ENCODE peak calls at places on chromosome 1, in ten cellular contexts. One of them, this sample, is unnamed.

GRCh38 chr1:156664949-156665411 is 12.2 kb downstream of the NES start:
- DNase-seq in occipital lobe: no peak
- DNase-seq in B cell: peak; percentile 63
- DNase-seq in Right ventricle myocardium superior: peak; percentile 82
- DNase-seq in hippocampal formation: no peak
- DNase-seq in T-helper 17 cell: no peak
- DNase-seq in Peyer's patch: peak; percentile 36
- DNase-seq in hepatocyte: peak; percentile 66
- DNase-seq in stimulated activated naive CD8-positive, alpha-beta T cell treated with anti-CD3 and anti-CD28 coated beads, Interleukin-15, Interleukin-2, amounts not matched to agents 100 U/mL and 50 U/mL, for 24 hours: no peak
- DNase-seq in cardiac muscle cell: no peak
- DNase-seq in this sample: no peak

GRCh38 chr1:78511334-78511733 is 20.6 kb downstream of the PTGFR start:
- DNase-seq in occipital lobe: no peak
- DNase-seq in B cell: no peak
- DNase-seq in Right ventricle myocardium superior: no peak
- DNase-seq in hippocampal formation: no peak
- DNase-seq in T-helper 17 cell: no peak
- DNase-seq in Peyer's patch: no peak
- DNase-seq in hepatocyte: no peak
- DNase-seq in stimulated activated naive CD8-positive, alpha-beta T cell treated with anti-CD3 and anti-CD28 coated beads, Interleukin-15, Interleukin-2, amounts not matched to agents 100 U/mL and 50 U/mL, for 24 hours: no peak
- DNase-seq in cardiac muscle cell: no peak
- DNase-seq in this sample: no peak

GRCh38 chr1:3065396-3065795 is 3.6 kb upstream of the PRDM16 start:
- DNase-seq in occipital lobe: no peak
- DNase-seq in B cell: no peak
- DNase-seq in Right ventricle myocardium superior: peak; percentile 25
- DNase-seq in hippocampal formation: no peak
- DNase-seq in T-helper 17 cell: no peak
- DNase-seq in Peyer's patch: no peak
- DNase-seq in hepatocyte: no peak
- DNase-seq in stimulated activated naive CD8-positive, alpha-beta T cell treated with anti-CD3 and anti-CD28 coated beads, Interleukin-15, Interleukin-2, amounts not matched to agents 100 U/mL and 50 U/mL, for 24 hours: no peak
- DNase-seq in cardiac muscle cell: no peak
- DNase-seq in this sample: no peak

GRCh38 chr1:114632427-114632826 is 37.4 kb downstream of the DENND2C start:
- DNase-seq in occipital lobe: no peak
- DNase-seq in B cell: no peak
- DNase-seq in Right ventricle myocardium superior: no peak
- DNase-seq in hippocampal formation: no peak
- DNase-seq in T-helper 17 cell: no peak
- DNase-seq in Peyer's patch: no peak
- DNase-seq in hepatocyte: no peak
- DNase-seq in stimulated activated naive CD8-positive, alpha-beta T cell treated with anti-CD3 and anti-CD28 coated beads, Interleukin-15, Interleukin-2, amounts not matched to agents 100 U/mL and 50 U/mL, for 24 hours: no peak
- DNase-seq in cardiac muscle cell: no peak
- DNase-seq in this sample: no peak

GRCh38 chr1:67429011-67429527 is 1.1 kb downstream of the SERBP1 start:
- DNase-seq in occipital lobe: no peak
- DNase-seq in B cell: peak; percentile 26
- DNase-seq in Right ventricle myocardium superior: no peak
- DNase-seq in hippocampal formation: peak; percentile 44
- DNase-seq in T-helper 17 cell: no peak
- DNase-seq in Peyer's patch: no peak
- DNase-seq in hepatocyte: peak; percentile 22
- DNase-seq in stimulated activated naive CD8-positive, alpha-beta T cell treated with anti-CD3 and anti-CD28 coated beads, Interleukin-15, Interleukin-2, amounts not matched to agents 100 U/mL and 50 U/mL, for 24 hours: peak; percentile 46
- DNase-seq in cardiac muscle cell: peak; percentile 26
- DNase-seq in this sample: no peak

GRCh38 chr1:169874229-169874628 is 19.5 kb downstream of the SCYL3 start:
- DNase-seq in occipital lobe: no peak
- DNase-seq in B cell: no peak
- DNase-seq in Right ventricle myocardium superior: no peak
- DNase-seq in hippocampal formation: no peak
- DNase-seq in T-helper 17 cell: no peak
- DNase-seq in Peyer's patch: no peak
- DNase-seq in hepatocyte: no peak
- DNase-seq in stimulated activated naive CD8-positive, alpha-beta T cell treated with anti-CD3 and anti-CD28 coated beads, Interleukin-15, Interleukin-2, amounts not matched to agents 100 U/mL and 50 U/mL, for 24 hours: no peak
- DNase-seq in cardiac muscle cell: peak; percentile 33
- DNase-seq in this sample: no peak

GRCh38 chr1:6491480-6491962 is at the start of gene PLEKHG5:
- DNase-seq in occipital lobe: no peak
- DNase-seq in B cell: no peak
- DNase-seq in Right ventricle myocardium superior: no peak
- DNase-seq in hippocampal formation: no peak
- DNase-seq in T-helper 17 cell: no peak
- DNase-seq in Peyer's patch: no peak
- DNase-seq in hepatocyte: peak; percentile 46
- DNase-seq in stimulated activated naive CD8-positive, alpha-beta T cell treated with anti-CD3 and anti-CD28 coated beads, Interleukin-15, Interleukin-2, amounts not matched to agents 100 U/mL and 50 U/mL, for 24 hours: peak; percentile 36
- DNase-seq in cardiac muscle cell: peak; percentile 41
- DNase-seq in this sample: no peak

GRCh38 chr1:12572506-12572905 is 45.5 kb downstream of the DHRS3 start:
- DNase-seq in occipital lobe: no peak
- DNase-seq in B cell: no peak
- DNase-seq in Right ventricle myocardium superior: no peak
- DNase-seq in hippocampal formation: no peak
- DNase-seq in T-helper 17 cell: no peak
- DNase-seq in Peyer's patch: no peak
- DNase-seq in hepatocyte: no peak
- DNase-seq in stimulated activated naive CD8-positive, alpha-beta T cell treated with anti-CD3 and anti-CD28 coated beads, Interleukin-15, Interleukin-2, amounts not matched to agents 100 U/mL and 50 U/mL, for 24 hours: no peak
- DNase-seq in cardiac muscle cell: peak; percentile 87
- DNase-seq in this sample: no peak

GRCh38 chr1:221543529-221544120 is 198.3 kb downstream of the DUSP10 start:
- DNase-seq in occipital lobe: peak; percentile 1
- DNase-seq in B cell: no peak
- DNase-seq in Right ventricle myocardium superior: no peak
- DNase-seq in hippocampal formation: no peak
- DNase-seq in T-helper 17 cell: no peak
- DNase-seq in Peyer's patch: no peak
- DNase-seq in hepatocyte: peak; percentile 29
- DNase-seq in stimulated activated naive CD8-positive, alpha-beta T cell treated with anti-CD3 and anti-CD28 coated beads, Interleukin-15, Interleukin-2, amounts not matched to agents 100 U/mL and 50 U/mL, for 24 hours: no peak
- DNase-seq in cardiac muscle cell: peak; percentile 58
- DNase-seq in this sample: no peak

GRCh38 chr1:184965889-184966860 is 8.1 kb downstream of the NIBAN1 start:
- DNase-seq in occipital lobe: no peak
- DNase-seq in B cell: no peak
- DNase-seq in Right ventricle myocardium superior: no peak
- DNase-seq in hippocampal formation: no peak
- DNase-seq in T-helper 17 cell: no peak
- DNase-seq in Peyer's patch: no peak
- DNase-seq in hepatocyte: no peak
- DNase-seq in stimulated activated naive CD8-positive, alpha-beta T cell treated with anti-CD3 and anti-CD28 coated beads, Interleukin-15, Interleukin-2, amounts not matched to agents 100 U/mL and 50 U/mL, for 24 hours: no peak
- DNase-seq in cardiac muscle cell: peak; percentile 46
- DNase-seq in this sample: no peak

GRCh38 chr1:164599272-164599671 is 40.3 kb downstream of the PBX1 start:
- DNase-seq in occipital lobe: no peak
- DNase-seq in B cell: no peak
- DNase-seq in Right ventricle myocardium superior: no peak
- DNase-seq in hippocampal formation: no peak
- DNase-seq in T-helper 17 cell: no peak
- DNase-seq in Peyer's patch: no peak
- DNase-seq in hepatocyte: no peak
- DNase-seq in stimulated activated naive CD8-positive, alpha-beta T cell treated with anti-CD3 and anti-CD28 coated beads, Interleukin-15, Interleukin-2, amounts not matched to agents 100 U/mL and 50 U/mL, for 24 hours: no peak
- DNase-seq in cardiac muscle cell: no peak
- DNase-seq in this sample: no peak

This sample was measured in HuH-7.5.